ENCODE peak calls at places on chromosome 21, in four cellular contexts. R is WTC11, U is SK-N-SH, Z is GM12878. G is an unnamed sample.

GRCh38 chr21:43210454-43211084 is 41.8 kb downstream of the CRYAA start:
- DNase-seq in R (peak), U (no peak), Z (no peak), G (no peak)

GRCh38 chr21:43318841-43319781 is 107.8 kb downstream of the SIK1 start:
- DNase-seq in R (no peak), U (peak), Z (peak), G (no peak)

GRCh38 chr21:35924714-35925301 is 135.5 kb downstream of the SETD4 start:
- DNase-seq in R (no peak), U (no peak), Z (no peak), G (no peak)

GRCh38 chr21:35882791-35883240 is 177.5 kb downstream of the SETD4 start:
- DNase-seq in R (no peak), U (no peak), Z (no peak), G (no peak)

GRCh38 chr21:36171741-36172331 is 15.2 kb downstream of the DOP1B start:
- DNase-seq in R (no peak), U (no peak), Z (no peak), G (no peak)

GRCh38 chr21:36743446-36743845 is 44.5 kb downstream of the SIM2 start:
- DNase-seq in R (no peak), U (no peak), Z (no peak), G (no peak)

GRCh38 chr21:26769613-26770188 is 75.5 kb downstream of the ADAMTS1 start:
- DNase-seq in R (no peak), U (peak), Z (no peak), G (no peak)

GRCh38 chr21:46477765-46478164 is 19.1 kb downstream of the DIP2A start:
- DNase-seq in R (no peak), U (no peak), Z (no peak), G (no peak)

GRCh38 chr21:28904961-28905435 is 87.7 kb downstream of the LTN1 start:
- DNase-seq in R (no peak), U (no peak), Z (no peak), G (no peak)

GRCh38 chr21:31781737-31782136 is 49.8 kb upstream of the SCAF4 start:
- DNase-seq in R (no peak), U (no peak), Z (no peak), G (no peak)

GRCh38 chr21:46394819-46395152 is 63.9 kb upstream of the DIP2A start:
- DNase-seq in R (no peak), U (peak), Z (no peak), G (no peak)

GRCh38 chr21:27649323-27649722 is 682.4 kb upstream of the ADAMTS5 start:
- DNase-seq in R (no peak), U (no peak), Z (no peak), G (no peak)

GRCh38 chr21:31526040-31526439 is 133.5 kb upstream of the SOD1 start:
- DNase-seq in R (no peak), U (no peak), Z (no peak), G (no peak)

GRCh38 chr21:31260790-31261189 is 83.3 kb downstream of the TIAM1 start:
- DNase-seq in R (no peak), U (no peak), Z (no peak), G (no peak)

GRCh38 chr21:30255679-30256078 is 27.1 kb downstream of the KRTAP24-1 start:
- DNase-seq in R (no peak), U (no peak), Z (no peak), G (no peak)

GRCh38 chr21:26534517-26534916 is 38.6 kb downstream of the CYYR1 start:
- DNase-seq in R (no peak), U (no peak), Z (no peak), G (no peak)

GRCh38 chr21:33755354-33755753 is 113.1 kb downstream of the ITSN1 start:
- DNase-seq in R (no peak), U (no peak), Z (no peak), G (no peak)

GRCh38 chr21:27275294-27275927 is 308.5 kb upstream of the ADAMTS5 start:
- DNase-seq in R (no peak), U (peak), Z (no peak), G (no peak)

GRCh38 chr21:33402011-33402979 is 918 bp upstream of the IFNGR2 start:
- DNase-seq in R (peak), U (peak), Z (no peak), G (peak)

GRCh38 chr21:43721225-43721605 is 2.3 kb downstream of the PDXK start:
- DNase-seq in R (no peak), U (no peak), Z (no peak), G (no peak)

GRCh38 chr21:43800124-43800523 is 10.7 kb downstream of the RRP1 start:
- DNase-seq in R (no peak), U (no peak), Z (no peak), G (no peak)

GRCh38 chr21:32463889-32464300 is 51.4 kb downstream of the EVA1C start:
- DNase-seq in R (no peak), U (no peak), Z (no peak), G (no peak)

GRCh38 chr21:34669149-34669879 is 520 bp downstream of the CLIC6 start:
- DNase-seq in R (peak), U (peak), Z (no peak), G (no peak)

GRCh38 chr21:46304437-46304836 is 18.3 kb downstream of the YBEY start:
- DNase-seq in R (no peak), U (no peak), Z (no peak), G (no peak)

GRCh38 chr21:31911138-31911907 is 38.5 kb downstream of the HUNK start:
- DNase-seq in R (no peak), U (no peak), Z (no peak), G (no peak)

GRCh38 chr21:25396135-25396711 is 211.1 kb downstream of the MRPL39 start:
- DNase-seq in R (no peak), U (no peak), Z (peak), G (no peak)

GRCh38 chr21:23401278-23401677 is 2206.0 kb downstream of the MRPL39 start:
- DNase-seq in R (no peak), U (peak), Z (no peak), G (no peak)

GRCh38 chr21:28588997-28589396 is 403.7 kb downstream of the LTN1 start:
- DNase-seq in R (no peak), U (no peak), Z (no peak), G (no peak)

GRCh38 chr21:39504230-39504629 is 52.5 kb downstream of the SH3BGR start:
- DNase-seq in R (no peak), U (no peak), Z (no peak), G (no peak)

GRCh38 chr21:43312011-43312410 is 114.9 kb downstream of the SIK1 start:
- DNase-seq in R (no peak), U (no peak), Z (no peak), G (no peak)

GRCh38 chr21:41894922-41895557 is 15.9 kb upstream of the PRDM15 start:
- DNase-seq in R (no peak), U (no peak), Z (no peak), G (peak)

GRCh38 chr21:41894511-41894910 is 15.4 kb upstream of the PRDM15 start:
- DNase-seq in R (no peak), U (no peak), Z (no peak), G (no peak)

GRCh38 chr21:41890355-41890754 is 11.2 kb upstream of the PRDM15 start:
- DNase-seq in R (no peak), U (no peak), Z (no peak), G (no peak)

GRCh38 chr21:41891132-41891531 is 12.0 kb upstream of the PRDM15 start:
- DNase-seq in R (no peak), U (no peak), Z (no peak), G (no peak)

DNA sequence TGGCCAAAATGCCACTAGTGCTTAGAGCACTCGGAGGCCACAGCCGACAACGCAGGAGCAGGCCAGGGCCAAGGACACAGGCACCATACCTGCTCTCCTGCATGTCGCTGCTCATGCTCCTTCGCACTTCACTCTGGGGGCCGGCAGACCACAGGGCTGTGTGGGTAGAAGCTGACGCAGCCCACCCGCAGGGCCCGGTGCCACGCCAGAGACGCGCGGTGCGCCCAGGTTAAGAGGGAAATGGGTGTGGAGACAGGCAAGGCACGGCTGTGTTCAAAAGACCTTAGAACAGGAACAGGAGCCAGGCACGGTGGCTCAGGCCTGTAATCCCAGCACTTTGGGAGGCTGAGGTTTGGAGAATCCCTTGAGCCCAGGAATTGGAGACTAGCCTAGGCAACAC is 13.6 kb upstream of the PRDM15 start:
- DNase-seq in R (no peak), U (no peak), Z (no peak), G (no peak)
- TF ChIP-seq USF1 in R (no peak), U (no peak), Z (no peak), G (no peak)

GRCh38 chr21:38148046-38148445 is 108.7 kb upstream of the KCNJ15 start:
- DNase-seq in R (no peak), U (no peak), Z (no peak), G (no peak)
- TF ChIP-seq USF1 in R (no peak), U (no peak), Z (no peak), G (no peak)

GRCh38 chr21:45281411-45282282 is 6.0 kb downstream of the POFUT2 start:
- DNase-seq in R (peak), U (no peak), Z (no peak), G (no peak)
- TF ChIP-seq USF1 in R (no peak), U (no peak), Z (no peak), G (no peak)

GRCh38 chr21:41071410-41071809 is 96.5 kb upstream of the BACE2 start:
- DNase-seq in R (peak), U (peak), Z (no peak), G (peak)
- TF ChIP-seq USF1 in R (no peak), U (no peak), Z (no peak), G (no peak)

G was measured in K562.